ENCODE peak calls at places on chromosome 20, in four cellular contexts. U is lower leg skin, L is adrenal gland, R is pancreas. N is an unnamed sample.

GRCh38 chr20:38970302-38970701 is 8.2 kb downstream of the DHX35 start:
- DNase-seq in R (no peak), L (no peak), U (no peak), N (no peak)

GRCh38 chr20:57231951-57232428 is 34.5 kb downstream of the BMP7 start:
- DNase-seq in U (no peak), L (no peak), R (no peak), N (no peak)

GRCh38 chr20:47764154-47764734 is 21.0 kb downstream of the SULF2 start:
- DNase-seq in L (no peak), U (no peak), R (no peak), N (no peak)

GRCh38 chr20:21048841-21049273 is 57.3 kb downstream of the LINC00237 start:
- DNase-seq in R (peak; percentile 65), U (no peak), L (peak; percentile 20), N (no peak)

GRCh38 chr20:54267510-54268003 is 59.7 kb downstream of the PFDN4 start:
- DNase-seq in L (peak; percentile 48), U (no peak), R (no peak), N (no peak)

GRCh38 chr20:58965270-58966064 is 15.6 kb upstream of the NELFCD start:
- DNase-seq in U (no peak), R (no peak), L (no peak), N (no peak)

GRCh38 chr20:34938466-34939163 is 17.0 kb downstream of the GSS start:
- DNase-seq in R (no peak), U (peak; percentile 46), L (peak; percentile 60), N (peak; percentile 62)

GRCh38 chr20:35709269-35709668 is 10.1 kb downstream of the ROMO1 start:
- DNase-seq in U (no peak), R (no peak), L (no peak), N (no peak)

GRCh38 chr20:58014628-58015315 is 213.7 kb downstream of the ANKRD60 start:
- DNase-seq in U (no peak), L (no peak), R (no peak), N (peak; percentile 5)

GRCh38 chr20:32450484-32451061 is 92.4 kb downstream of the ASXL1 start:
- DNase-seq in U (no peak), R (no peak), L (no peak), N (no peak)

GRCh38 chr20:20019123-20019522 is 2.0 kb downstream of the NAA20 start:
- DNase-seq in U (no peak), L (no peak), R (no peak), N (no peak)

GRCh38 chr20:56801991-56802740 is 173.1 kb downstream of the TFAP2C start:
- DNase-seq in R (no peak), L (no peak), U (no peak), N (no peak)

GRCh38 chr20:19952392-19952791 is 64.8 kb upstream of the NAA20 start:
- DNase-seq in R (no peak), L (no peak), U (no peak), N (no peak)

GRCh38 chr20:46994341-46994740 is 99.7 kb downstream of the EYA2 start:
- DNase-seq in U (no peak), R (no peak), L (no peak), N (no peak)

GRCh38 chr20:35280523-35280922 is 2.6 kb upstream of the MMP24OS start:
- DNase-seq in L (peak; percentile 53), U (no peak), R (no peak), N (no peak)

GRCh38 chr20:10673176-10673830 is 496 bp downstream of the JAG1 start:
- DNase-seq in L (no peak), R (peak; percentile 85), U (no peak), N (no peak)

GRCh38 chr20:1177680-1178079 is 7.1 kb downstream of the TMEM74B start:
- DNase-seq in L (no peak), U (no peak), R (no peak), N (no peak)

GRCh38 chr20:4896971-4897497 is 104.3 kb downstream of the SLC23A2 start:
- DNase-seq in L (no peak), U (no peak), R (no peak), N (no peak)

DNA sequence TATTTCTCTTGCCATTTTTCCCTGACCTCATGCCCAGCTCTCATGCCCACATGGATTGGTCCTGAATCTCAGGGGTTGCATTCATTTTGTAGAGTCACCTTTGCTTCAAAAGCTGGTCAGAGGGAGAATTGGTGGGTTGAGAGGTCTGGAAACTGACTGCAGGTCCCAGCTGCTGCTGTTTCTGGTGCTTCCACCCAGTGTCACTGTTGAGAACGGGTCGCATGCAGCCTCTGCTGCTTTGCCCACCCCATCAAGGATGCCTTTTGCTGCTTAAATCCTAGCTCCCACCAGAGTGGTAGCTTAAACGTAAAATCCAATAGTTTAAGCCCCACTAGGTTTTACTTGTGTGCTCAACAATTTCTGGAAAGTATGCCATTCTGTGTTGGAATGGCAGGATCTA is 211.4 kb upstream of the TSHZ2 start:
- DNase-seq in R (no peak), L (no peak), U (no peak), N (no peak)
- TF ChIP-seq CTCF in R (no peak), L (no peak), U (no peak), N (no peak)

GRCh38 chr20:23413862-23414422 is 7.3 kb downstream of the NAPB start:
- DNase-seq in R (no peak), U (no peak), L (no peak), N (no peak)
- TF ChIP-seq CTCF in R (no peak), U (no peak), L (no peak), N (no peak)

GRCh38 chr20:49479785-49480184 is 2.7 kb downstream of the KCNB1 start:
- DNase-seq in L (no peak), U (no peak), R (no peak), N (no peak)
- TF ChIP-seq CTCF in L (no peak), U (no peak), R (no peak), N (no peak)

GRCh38 chr20:43193443-43193842 is 3.7 kb upstream of the PTPRT start:
- DNase-seq in U (no peak), L (no peak), R (no peak), N (no peak)

GRCh38 chr20:43194187-43194586 is 4.5 kb upstream of the PTPRT start:
- DNase-seq in R (no peak), U (no peak), L (no peak), N (no peak)

GRCh38 chr20:43191143-43191542 is 1.4 kb upstream of the PTPRT start:
- DNase-seq in R (no peak), U (no peak), L (no peak), N (no peak)

GRCh38 chr20:43190332-43190953 is 737 bp upstream of the PTPRT start:
- DNase-seq in U (no peak), L (no peak), R (peak; percentile 44), N (no peak)

GRCh38 chr20:43191946-43192847 is 2.5 kb upstream of the PTPRT start:
- DNase-seq in U (no peak), L (no peak), R (peak; percentile 71), N (no peak)
- TF ChIP-seq CTCF in U (no peak), L (peak; percentile 23), R (peak; percentile 38), N (no peak)

GRCh38 chr20:61043681-61044080 is 208.4 kb upstream of the CDH4 start:
- DNase-seq in U (no peak), L (no peak), R (no peak), N (peak; percentile 29)

GRCh38 chr20:61045876-61046585 is 206.0 kb upstream of the CDH4 start:
- DNase-seq in R (no peak), L (no peak), U (no peak), N (no peak)

GRCh38 chr20:61045091-61045490 is 207.0 kb upstream of the CDH4 start:
- DNase-seq in R (no peak), L (no peak), U (no peak), N (no peak)

GRCh38 chr20:61042501-61043385 is 209.3 kb upstream of the CDH4 start:
- DNase-seq in U (no peak), L (no peak), R (no peak), N (peak; percentile 6)

DNA sequence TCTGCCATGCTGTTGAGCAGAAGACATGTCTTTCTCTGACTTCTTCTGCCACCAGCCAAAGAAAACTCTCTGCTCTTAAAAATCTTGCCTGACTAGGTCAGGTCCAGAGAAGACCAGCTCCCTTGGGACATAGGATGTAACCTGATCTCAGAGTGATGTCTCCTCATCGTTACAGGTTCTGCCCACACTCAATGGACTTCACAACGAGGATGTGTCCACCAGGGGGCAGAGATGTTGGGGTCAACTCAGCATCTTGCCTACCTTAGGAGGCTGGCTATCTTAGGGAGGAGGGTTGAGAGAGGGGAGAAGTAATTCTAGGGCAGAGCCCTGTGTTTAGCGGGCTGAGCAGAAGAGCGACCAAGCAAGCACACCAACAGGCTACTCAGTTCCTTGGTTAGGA is 207.6 kb upstream of the CDH4 start:
- DNase-seq in U (no peak), R (no peak), L (no peak), N (peak; percentile 19)
- TF ChIP-seq CTCF in U (no peak), R (no peak), L (no peak), N (no peak)

GRCh38 chr20:6635034-6635736 is 132.3 kb upstream of the BMP2 start:
- DNase-seq in R (no peak), U (no peak), L (no peak), N (no peak)

GRCh38 chr20:6637160-6637579 is 130.3 kb upstream of the BMP2 start:
- DNase-seq in R (no peak), U (no peak), L (no peak), N (no peak)

GRCh38 chr20:6641012-6641411 is 126.5 kb upstream of the BMP2 start:
- DNase-seq in U (no peak), R (no peak), L (no peak), N (no peak)

GRCh38 chr20:6632187-6632586 is 135.3 kb upstream of the BMP2 start:
- DNase-seq in L (peak; percentile 61), U (peak; percentile 27), R (no peak), N (no peak)

DNA sequence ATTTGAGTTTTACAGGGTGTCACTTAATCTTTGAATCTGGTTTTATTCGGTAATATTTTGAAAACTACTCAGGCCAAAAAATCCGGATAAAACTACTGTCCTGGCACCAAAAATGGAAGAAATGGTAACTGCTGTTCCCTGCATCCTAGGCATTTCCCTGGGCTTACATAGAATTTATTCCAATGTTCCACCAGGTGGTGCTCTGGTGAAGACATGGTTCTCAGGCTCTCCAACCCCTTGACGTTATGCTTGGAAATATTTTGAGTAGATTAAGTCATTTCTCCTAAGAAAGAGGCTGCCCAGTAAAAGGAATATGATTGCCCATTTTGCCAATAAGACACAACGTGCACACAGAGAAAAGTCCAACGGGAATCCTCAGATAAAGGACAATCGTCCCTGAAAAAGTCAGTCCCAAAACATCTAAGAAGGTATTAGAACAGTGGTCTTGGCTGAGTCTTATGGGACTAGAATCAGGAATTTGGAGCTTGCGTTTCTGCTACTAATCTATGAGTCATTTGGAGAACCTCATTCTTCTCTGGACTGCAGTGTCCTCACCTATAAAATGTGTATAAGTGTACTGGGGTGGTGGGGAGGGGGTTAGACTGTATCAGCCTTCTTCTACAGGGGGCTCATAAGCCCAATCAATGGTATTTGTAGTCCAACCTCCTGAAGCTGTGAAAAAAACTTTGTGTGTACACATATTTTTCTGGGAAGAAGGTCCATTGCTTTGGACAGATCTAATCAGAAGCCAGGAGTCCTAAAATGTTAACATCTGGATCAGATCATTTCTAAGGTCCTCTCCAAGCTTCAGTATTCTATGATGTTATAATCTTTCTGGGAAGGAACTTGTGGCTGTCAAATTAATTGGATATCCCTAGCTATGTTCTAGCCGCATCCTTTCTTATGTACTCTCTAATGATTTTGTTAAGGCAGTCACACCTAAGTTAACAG is 131.0 kb upstream of the BMP2 start:
- DNase-seq in U (no peak), L (peak; percentile 27), R (no peak), N (peak; percentile 22)
- TF ChIP-seq CTCF in U (no peak), L (peak; percentile 60), R (peak; percentile 58), N (peak; percentile 65)

GRCh38 chr20:40160151-40160550 is 528.9 kb downstream of the MAFB start:
- DNase-seq in U (peak; percentile 42), R (no peak), L (peak; percentile 34), N (peak; percentile 75)
- TF ChIP-seq CTCF in U (no peak), R (peak; percentile 50), L (peak; percentile 61), N (peak; percentile 84)